ENCODE peak calls at places on chromosomes 4 and X, in eight cellular contexts. One of them, this sample, is unnamed.

GRCh38 chrX:18793601-18794089 is 86.2 kb downstream of the PPEF1 start:
- DNase-seq in mammary epithelial cell: no peak
- DNase-seq in PC-9: no peak
- DNase-seq in BE2C: no peak
- DNase-seq in AG10803: no peak
- DNase-seq in epithelial cell of proximal tubule: no peak
- DNase-seq in OCI-LY7: no peak
- DNase-seq in vagina: no peak
- DNase-seq in this sample: no peak

GRCh38 chrX:27976284-27976683 is 5.0 kb downstream of the DCAF8L1 start:
- DNase-seq in mammary epithelial cell: no peak
- DNase-seq in OCI-LY7: no peak
- DNase-seq in AG10803: no peak
- DNase-seq in epithelial cell of proximal tubule: no peak
- DNase-seq in PC-9: no peak
- DNase-seq in BE2C: no peak
- DNase-seq in vagina: no peak
- DNase-seq in this sample: peak

GRCh38 chr4:14264437-14264836 is 636.9 kb upstream of the BOD1L1 start:
- DNase-seq in BE2C: no peak
- DNase-seq in OCI-LY7: no peak
- DNase-seq in AG10803: no peak
- DNase-seq in PC-9: peak
- DNase-seq in mammary epithelial cell: no peak
- DNase-seq in vagina: no peak
- DNase-seq in epithelial cell of proximal tubule: no peak
- DNase-seq in this sample: peak

GRCh38 chr4:167940217-167940616 is 152.1 kb upstream of the ANXA10 start:
- DNase-seq in mammary epithelial cell: no peak
- DNase-seq in vagina: no peak
- DNase-seq in PC-9: no peak
- DNase-seq in epithelial cell of proximal tubule: no peak
- DNase-seq in OCI-LY7: no peak
- DNase-seq in AG10803: no peak
- DNase-seq in BE2C: no peak
- DNase-seq in this sample: peak

GRCh38 chrX:108361316-108361715 is 76.9 kb downstream of the COL4A6 start:
- DNase-seq in PC-9: no peak
- DNase-seq in BE2C: no peak
- DNase-seq in AG10803: no peak
- DNase-seq in vagina: no peak
- DNase-seq in mammary epithelial cell: no peak
- DNase-seq in epithelial cell of proximal tubule: no peak
- DNase-seq in OCI-LY7: no peak
- DNase-seq in this sample: peak

GRCh38 chrX:38999967-39000745 is 198.9 kb downstream of the MID1IP1 start:
- DNase-seq in AG10803: peak
- DNase-seq in vagina: peak
- DNase-seq in BE2C: peak
- DNase-seq in epithelial cell of proximal tubule: no peak
- DNase-seq in OCI-LY7: no peak
- DNase-seq in PC-9: no peak
- DNase-seq in mammary epithelial cell: no peak
- DNase-seq in this sample: no peak

GRCh38 chr4:99410075-99410474 is 25.1 kb downstream of the ADH7 start:
- DNase-seq in mammary epithelial cell: no peak
- DNase-seq in OCI-LY7: no peak
- DNase-seq in BE2C: no peak
- DNase-seq in AG10803: no peak
- DNase-seq in PC-9: no peak
- DNase-seq in vagina: no peak
- DNase-seq in epithelial cell of proximal tubule: no peak
- DNase-seq in this sample: no peak

GRCh38 chr4:15352508-15352907 is 75.3 kb upstream of the C1QTNF7 start:
- DNase-seq in OCI-LY7: no peak
- DNase-seq in BE2C: no peak
- DNase-seq in mammary epithelial cell: no peak
- DNase-seq in AG10803: no peak
- DNase-seq in PC-9: no peak
- DNase-seq in vagina: no peak
- DNase-seq in epithelial cell of proximal tubule: no peak
- DNase-seq in this sample: no peak

GRCh38 chr4:986949-987688 is at the start of gene IDUA:
- DNase-seq in mammary epithelial cell: peak
- DNase-seq in BE2C: peak
- DNase-seq in vagina: no peak
- DNase-seq in OCI-LY7: peak
- DNase-seq in PC-9: peak
- DNase-seq in epithelial cell of proximal tubule: peak
- DNase-seq in AG10803: peak
- DNase-seq in this sample: peak

GRCh38 chr4:54744487-54744886 is 86.7 kb downstream of the KIT start:
- DNase-seq in vagina: no peak
- DNase-seq in BE2C: no peak
- DNase-seq in AG10803: no peak
- DNase-seq in PC-9: no peak
- DNase-seq in mammary epithelial cell: no peak
- DNase-seq in OCI-LY7: no peak
- DNase-seq in epithelial cell of proximal tubule: no peak
- DNase-seq in this sample: no peak

GRCh38 chr4:21507439-21507838 is 441.1 kb downstream of the KCNIP4 start:
- DNase-seq in BE2C: no peak
- DNase-seq in PC-9: no peak
- DNase-seq in vagina: no peak
- DNase-seq in AG10803: no peak
- DNase-seq in mammary epithelial cell: peak
- DNase-seq in OCI-LY7: peak
- DNase-seq in epithelial cell of proximal tubule: no peak
- DNase-seq in this sample: peak
- TF ChIP-seq CTCF in BE2C: peak
- TF ChIP-seq CTCF in PC-9: peak
- TF ChIP-seq CTCF in vagina: no peak
- TF ChIP-seq CTCF in AG10803: no peak
- TF ChIP-seq CTCF in mammary epithelial cell: peak
- TF ChIP-seq CTCF in OCI-LY7: peak
- TF ChIP-seq CTCF in epithelial cell of proximal tubule: peak
- TF ChIP-seq CTCF in this sample: peak

GRCh38 chrX:14528629-14529287 is 578 bp upstream of the GLRA2 start:
- DNase-seq in BE2C: peak
- DNase-seq in AG10803: peak
- DNase-seq in mammary epithelial cell: peak
- DNase-seq in epithelial cell of proximal tubule: no peak
- DNase-seq in vagina: no peak
- DNase-seq in PC-9: peak
- DNase-seq in OCI-LY7: peak
- DNase-seq in this sample: peak

GRCh38 chrX:14533867-14534266 is 4.5 kb downstream of the GLRA2 start:
- DNase-seq in vagina: no peak
- DNase-seq in AG10803: no peak
- DNase-seq in mammary epithelial cell: no peak
- DNase-seq in BE2C: no peak
- DNase-seq in PC-9: no peak
- DNase-seq in OCI-LY7: no peak
- DNase-seq in epithelial cell of proximal tubule: no peak
- DNase-seq in this sample: no peak

DNA sequence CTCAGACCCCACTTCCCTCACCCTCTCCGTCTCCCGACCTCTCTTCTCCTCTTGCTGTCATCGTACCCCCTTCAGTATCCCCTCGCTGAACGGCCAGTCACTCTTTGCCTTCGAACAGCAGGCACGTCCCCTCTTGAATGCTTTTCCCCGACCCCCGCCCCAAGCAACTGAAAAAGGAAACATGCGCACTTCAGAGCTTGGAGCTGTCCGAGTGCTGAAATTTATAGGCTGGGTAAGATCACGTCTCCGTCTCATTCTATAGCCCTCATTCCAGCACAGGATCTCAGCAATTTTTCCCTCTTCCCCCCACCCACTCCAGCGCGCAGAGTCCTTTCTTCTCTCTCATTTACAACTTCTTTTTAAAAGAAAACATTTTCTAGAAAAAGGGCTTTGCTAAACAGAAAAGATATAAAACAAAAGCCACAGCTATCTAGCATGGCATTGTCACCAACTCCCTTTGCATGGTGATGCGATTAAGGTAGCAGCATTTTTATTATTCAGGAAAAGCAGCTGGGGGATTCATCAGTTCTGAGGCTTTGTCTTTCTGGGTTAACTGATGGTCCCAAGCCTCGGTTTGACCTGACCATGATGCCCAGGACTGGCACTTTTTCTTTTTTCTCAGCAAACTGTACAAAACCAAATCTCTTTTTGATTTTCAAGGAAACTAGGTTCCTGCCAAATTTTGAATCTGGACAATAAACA is at the start of gene GLRA2:
- DNase-seq in AG10803: peak
- DNase-seq in BE2C: no peak
- DNase-seq in vagina: no peak
- DNase-seq in epithelial cell of proximal tubule: no peak
- DNase-seq in OCI-LY7: no peak
- DNase-seq in PC-9: no peak
- DNase-seq in mammary epithelial cell: peak
- DNase-seq in this sample: peak
- H3K4me3 ChIP-seq in AG10803: peak
- H3K4me3 ChIP-seq in BE2C: no peak
- H3K4me3 ChIP-seq in vagina: no peak
- H3K4me3 ChIP-seq in epithelial cell of proximal tubule: peak
- H3K4me3 ChIP-seq in OCI-LY7: no peak
- H3K4me3 ChIP-seq in PC-9: no peak
- H3K4me3 ChIP-seq in mammary epithelial cell: peak
- H3K4me3 ChIP-seq in this sample: no peak

GRCh38 chrX:74187211-74187610 is 116.8 kb upstream of the ZCCHC13 start:
- DNase-seq in mammary epithelial cell: no peak
- DNase-seq in OCI-LY7: no peak
- DNase-seq in vagina: no peak
- DNase-seq in BE2C: no peak
- DNase-seq in epithelial cell of proximal tubule: no peak
- DNase-seq in AG10803: peak
- DNase-seq in PC-9: no peak
- DNase-seq in this sample: no peak
- TF ChIP-seq CTCF in mammary epithelial cell: no peak
- TF ChIP-seq CTCF in OCI-LY7: no peak
- TF ChIP-seq CTCF in vagina: no peak
- TF ChIP-seq CTCF in BE2C: no peak
- TF ChIP-seq CTCF in epithelial cell of proximal tubule: no peak
- TF ChIP-seq CTCF in AG10803: no peak
- TF ChIP-seq CTCF in PC-9: no peak
- TF ChIP-seq CTCF in this sample: no peak

DNA sequence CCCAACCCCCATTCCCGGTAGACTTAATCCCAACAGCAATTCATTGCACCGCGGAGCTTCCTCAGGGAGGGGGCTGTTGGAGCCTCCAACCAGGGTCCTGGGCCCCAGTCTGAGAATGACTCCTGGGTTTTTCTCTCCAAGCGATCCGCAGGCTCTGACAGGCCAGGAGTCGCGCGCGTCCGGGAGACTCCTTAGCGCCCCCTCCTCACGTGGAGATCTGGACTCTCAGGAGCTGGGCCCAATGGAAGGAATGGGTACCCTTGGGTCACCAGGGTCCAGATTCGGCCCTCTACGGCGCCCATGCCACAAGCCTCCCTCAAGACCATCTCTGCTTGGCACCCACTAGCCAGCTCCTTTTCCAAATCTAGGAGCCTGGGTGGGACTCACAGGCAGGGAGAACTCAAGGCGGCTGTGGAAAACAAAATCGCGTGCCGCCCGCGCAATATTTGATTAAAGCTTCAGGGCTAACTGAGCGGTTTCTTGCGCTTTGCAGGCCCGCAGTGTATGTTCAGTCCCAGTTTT is 7.1 kb downstream of the HAND2 start:
- DNase-seq in mammary epithelial cell: no peak
- DNase-seq in vagina: peak
- DNase-seq in OCI-LY7: no peak
- DNase-seq in AG10803: no peak
- DNase-seq in epithelial cell of proximal tubule: no peak
- DNase-seq in BE2C: peak
- DNase-seq in PC-9: no peak
- DNase-seq in this sample: peak
- H3K4me3 ChIP-seq in mammary epithelial cell: no peak
- H3K4me3 ChIP-seq in vagina: peak
- H3K4me3 ChIP-seq in OCI-LY7: no peak
- H3K4me3 ChIP-seq in AG10803: peak
- H3K4me3 ChIP-seq in epithelial cell of proximal tubule: peak
- H3K4me3 ChIP-seq in BE2C: peak
- H3K4me3 ChIP-seq in PC-9: no peak
- H3K4me3 ChIP-seq in this sample: peak

GRCh38 chrX:13763489-13763888 is 28.9 kb downstream of the OFD1 start:
- DNase-seq in AG10803: no peak
- DNase-seq in epithelial cell of proximal tubule: no peak
- DNase-seq in vagina: no peak
- DNase-seq in OCI-LY7: no peak
- DNase-seq in mammary epithelial cell: no peak
- DNase-seq in BE2C: no peak
- DNase-seq in PC-9: no peak
- DNase-seq in this sample: no peak
- TF ChIP-seq CTCF in AG10803: no peak
- TF ChIP-seq CTCF in epithelial cell of proximal tubule: no peak
- TF ChIP-seq CTCF in vagina: no peak
- TF ChIP-seq CTCF in OCI-LY7: no peak
- TF ChIP-seq CTCF in mammary epithelial cell: no peak
- TF ChIP-seq CTCF in BE2C: no peak
- TF ChIP-seq CTCF in PC-9: no peak
- TF ChIP-seq CTCF in this sample: no peak

DNA sequence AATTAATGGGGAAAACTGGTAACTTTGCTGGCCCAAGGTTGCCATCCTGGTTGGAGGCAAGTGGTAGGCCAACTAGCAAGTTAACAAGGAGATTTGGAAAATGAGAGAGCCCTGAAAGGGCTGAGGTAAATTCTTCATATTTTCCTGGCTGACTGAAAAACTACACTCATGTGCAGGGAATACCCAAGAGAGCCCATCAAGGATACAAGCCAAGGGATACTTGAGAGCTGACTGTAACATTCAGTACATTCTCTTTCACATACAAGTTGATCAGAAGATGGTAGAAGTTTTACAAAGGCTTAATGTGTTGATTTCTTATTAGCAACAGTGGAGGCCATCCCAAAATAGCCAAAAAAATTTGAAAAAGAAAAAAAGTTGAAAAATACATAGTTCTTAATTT is 33.3 kb downstream of the IL2 start:
- DNase-seq in mammary epithelial cell: no peak
- DNase-seq in OCI-LY7: no peak
- DNase-seq in BE2C: no peak
- DNase-seq in PC-9: no peak
- DNase-seq in AG10803: peak
- DNase-seq in vagina: no peak
- DNase-seq in epithelial cell of proximal tubule: no peak
- DNase-seq in this sample: peak
- H3K4me3 ChIP-seq in mammary epithelial cell: no peak
- H3K4me3 ChIP-seq in OCI-LY7: no peak
- H3K4me3 ChIP-seq in BE2C: no peak
- H3K4me3 ChIP-seq in PC-9: no peak
- H3K4me3 ChIP-seq in AG10803: no peak
- H3K4me3 ChIP-seq in vagina: no peak
- H3K4me3 ChIP-seq in epithelial cell of proximal tubule: no peak
- H3K4me3 ChIP-seq in this sample: no peak

DNA sequence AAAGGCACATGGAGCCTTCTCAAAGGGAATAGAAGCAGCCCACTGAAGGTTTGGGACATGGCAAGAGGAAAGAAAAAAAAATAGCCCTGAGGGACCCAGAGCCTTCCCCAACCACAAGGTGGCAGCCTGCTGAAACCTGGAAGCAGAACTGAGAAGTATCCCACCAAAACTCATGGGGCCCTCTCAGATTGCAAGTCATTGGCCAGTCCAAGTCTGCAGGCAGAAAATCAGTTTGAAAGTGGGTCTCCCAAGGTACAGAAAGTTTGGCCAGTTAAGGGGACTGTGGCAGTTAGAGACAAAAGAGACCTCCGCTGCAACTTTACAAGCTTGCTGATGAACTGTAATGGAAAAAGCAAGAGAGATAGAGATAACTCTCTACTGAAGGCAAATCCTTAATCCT is 155.8 kb downstream of the ANTXR2 start:
- DNase-seq in OCI-LY7: peak
- DNase-seq in BE2C: peak
- DNase-seq in epithelial cell of proximal tubule: no peak
- DNase-seq in vagina: no peak
- DNase-seq in PC-9: peak
- DNase-seq in AG10803: peak
- DNase-seq in mammary epithelial cell: peak
- DNase-seq in this sample: peak
- TF ChIP-seq CTCF in OCI-LY7: peak
- TF ChIP-seq CTCF in BE2C: peak
- TF ChIP-seq CTCF in epithelial cell of proximal tubule: peak
- TF ChIP-seq CTCF in vagina: peak
- TF ChIP-seq CTCF in PC-9: peak
- TF ChIP-seq CTCF in AG10803: peak
- TF ChIP-seq CTCF in mammary epithelial cell: peak
- TF ChIP-seq CTCF in this sample: peak